ENCODE peak calls at places on chromosomes 3 and 15, in ten cellular contexts. M is AG10803, J is A673, K is endothelial cell of umbilical vein, H is OCI-LY7, F is mesothelial cell of epicardium, Q is endothelial cell, B is brain microvascular endothelial cell, D is psoas muscle, N is GM13977. R is an unnamed sample.

GRCh38 chr3:55893045-55893664 is 406.0 kb upstream of the WNT5A start:
- DNase-seq in K (peak), J (no peak), M (no peak), H (no peak), N (no peak), Q (no peak), D (no peak), B (peak), F (no peak), R (no peak)

GRCh38 chr3:149273096-149273751 is 51.6 kb upstream of the CP start:
- DNase-seq in M (peak), J (peak), H (peak), K (peak), N (peak), Q (peak), F (no peak), B (peak), D (no peak), R (peak)

GRCh38 chr3:42733501-42734262 is 31.1 kb upstream of the HHATL start:
- DNase-seq in D (no peak), H (no peak), N (no peak), K (no peak), Q (no peak), M (no peak), B (no peak), F (no peak), J (no peak), R (no peak)

GRCh38 chr3:32384938-32385337 is 6.7 kb upstream of the CMTM7 start:
- DNase-seq in Q (peak), F (no peak), M (no peak), J (no peak), N (no peak), H (no peak), D (no peak), B (peak), K (no peak), R (no peak)

GRCh38 chr3:110758208-110758607 is 313.4 kb upstream of the NECTIN3 start:
- DNase-seq in D (no peak), B (no peak), Q (no peak), J (no peak), H (no peak), F (no peak), M (peak), K (no peak), N (no peak), R (no peak)

GRCh38 chr3:63864008-63864871 is 573 bp downstream of the ATXN7 start:
- DNase-seq in Q (peak), M (no peak), F (peak), B (no peak), N (peak), K (peak), H (peak), J (peak), D (peak), R (peak)

GRCh38 chr15:94131875-94132274 is 99.5 kb upstream of the MCTP2 start:
- DNase-seq in Q (no peak), J (no peak), B (no peak), F (no peak), M (no peak), N (no peak), D (no peak), H (peak), K (no peak), R (no peak)

GRCh38 chr15:57079907-57080750 is 161.7 kb downstream of the TCF12 start:
- DNase-seq in J (peak), B (no peak), D (no peak), Q (no peak), M (no peak), N (no peak), H (peak), F (no peak), K (no peak), R (no peak)

GRCh38 chr15:55907797-55908196 is 85.6 kb downstream of the NEDD4 start:
- DNase-seq in N (no peak), Q (no peak), B (peak), H (no peak), F (no peak), D (no peak), M (peak), K (peak), J (peak), R (no peak)

GRCh38 chr15:81526029-81526428 is 152.0 kb upstream of the TMC3 start:
- DNase-seq in M (no peak), Q (no peak), B (no peak), D (no peak), K (no peak), N (no peak), H (no peak), F (no peak), J (no peak), R (no peak)

GRCh38 chr3:52503788-52504424 is 8.8 kb downstream of the STAB1 start:
- DNase-seq in Q (no peak), J (no peak), H (no peak), M (no peak), N (no peak), F (no peak), B (no peak), D (no peak), K (no peak), R (no peak)

GRCh38 chr3:100136921-100137320 is 22.6 kb upstream of the FILIP1L start:
- DNase-seq in F (no peak), Q (no peak), M (no peak), B (no peak), J (no peak), D (no peak), K (no peak), N (no peak), H (no peak), R (no peak)

GRCh38 chr3:60707452-60708020 is 543.7 kb downstream of the FHIT start:
- DNase-seq in J (no peak), Q (no peak), D (no peak), N (no peak), B (no peak), H (no peak), M (peak), K (no peak), F (no peak), R (no peak)

GRCh38 chr3:164779816-164780215 is 298.5 kb downstream of the SI start:
- DNase-seq in J (no peak), F (no peak), N (no peak), D (no peak), M (no peak), B (no peak), Q (no peak), H (no peak), K (no peak), R (no peak)

GRCh38 chr3:48432411-48433371 is 2.8 kb upstream of the PLXNB1 start:
- DNase-seq in D (no peak), M (peak), K (no peak), J (peak), F (no peak), N (no peak), Q (peak), B (no peak), H (peak), R (no peak)

GRCh38 chr15:66655511-66655910 is 46.5 kb upstream of the SMAD6 start:
- DNase-seq in Q (no peak), F (no peak), M (no peak), K (no peak), N (no peak), H (no peak), D (no peak), B (no peak), J (no peak), R (no peak)

GRCh38 chr3:78911394-78911793 is 856.4 kb downstream of the ROBO1 start:
- DNase-seq in D (no peak), F (no peak), H (no peak), Q (no peak), M (no peak), N (no peak), K (no peak), J (no peak), B (no peak), R (no peak)

GRCh38 chr3:128488636-128488994 is 4.4 kb downstream of the GATA2 start:
- DNase-seq in H (no peak), M (no peak), B (no peak), K (no peak), Q (no peak), F (no peak), D (no peak), J (peak), N (no peak), R (no peak)

GRCh38 chr3:47225310-47225906 is 57.2 kb downstream of the KIF9 start:
- DNase-seq in N (peak), Q (no peak), M (peak), B (no peak), H (peak), F (no peak), J (no peak), D (no peak), K (no peak), R (no peak)

GRCh38 chr3:52310861-52311566 is 5.1 kb upstream of the DNAH1 start:
- DNase-seq in N (peak), K (no peak), D (no peak), Q (no peak), F (no peak), H (peak), B (peak), M (no peak), J (no peak), R (no peak)

GRCh38 chr3:32612551-32612950 is 41.9 kb upstream of the DYNC1LI1 start:
- DNase-seq in M (no peak), Q (no peak), F (no peak), J (no peak), K (no peak), D (no peak), H (no peak), B (no peak), N (no peak), R (no peak)

GRCh38 chr3:106792716-106793115 is 584.5 kb upstream of the CCDC54 start:
- DNase-seq in J (no peak), H (no peak), K (no peak), B (no peak), Q (no peak), D (no peak), N (no peak), M (no peak), F (no peak), R (no peak)

GRCh38 chr3:139230391-139230790 is 113.4 kb upstream of the MRPS22 start:
- DNase-seq in B (no peak), N (no peak), H (no peak), D (no peak), M (peak), F (no peak), Q (no peak), K (no peak), J (no peak), R (no peak)

GRCh38 chr15:56254270-56254669 is 10.6 kb upstream of the RFX7 start:
- DNase-seq in Q (no peak), J (no peak), N (no peak), K (no peak), F (no peak), M (no peak), D (no peak), B (no peak), H (no peak), R (no peak)

GRCh38 chr3:134713673-134714072 is 62.9 kb upstream of the KY start:
- DNase-seq in M (no peak), B (no peak), N (no peak), Q (no peak), J (no peak), K (no peak), H (no peak), D (no peak), F (no peak), R (no peak)

GRCh38 chr3:113223831-113224240 is 12.5 kb downstream of the BOC start:
- DNase-seq in K (no peak), N (no peak), B (no peak), Q (no peak), J (no peak), F (no peak), D (no peak), H (no peak), M (no peak), R (no peak)

GRCh38 chr3:162007722-162008121 is 511.1 kb downstream of the OTOL1 start:
- DNase-seq in N (no peak), K (no peak), F (no peak), D (no peak), M (peak), J (no peak), Q (no peak), H (no peak), B (no peak), R (no peak)

GRCh38 chr15:92510163-92510882 is 116.6 kb downstream of the ST8SIA2 start:
- DNase-seq in Q (no peak), H (no peak), F (no peak), J (peak), K (no peak), M (peak), N (no peak), B (peak), D (no peak), R (no peak)

DNA sequence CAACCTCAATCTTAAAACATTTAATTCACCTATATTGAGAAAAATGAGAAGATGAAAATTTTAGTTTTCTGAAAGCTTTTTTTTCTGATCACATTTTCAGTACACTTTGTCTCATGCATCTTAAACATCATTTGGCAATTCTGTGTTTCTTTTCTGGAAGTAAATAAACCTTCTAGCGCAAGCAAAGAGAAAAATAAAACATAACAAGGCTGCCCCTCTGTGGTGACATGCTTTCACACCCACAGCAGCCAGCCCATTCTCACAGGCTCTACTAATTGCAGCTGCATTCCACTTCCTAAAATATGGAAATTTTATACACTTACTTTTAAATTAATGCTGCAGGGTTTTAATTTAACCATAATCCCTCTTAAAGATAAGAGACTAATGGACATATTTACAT is 90.0 kb downstream of the NEK10 start:
- DNase-seq in B (peak), Q (no peak), H (no peak), J (peak), M (peak), F (no peak), N (no peak), K (peak), D (no peak), R (no peak)
- TF ChIP-seq CTCF in B (peak), Q (no peak), H (peak), J (peak), M (peak), F (no peak), N (peak), K (peak), D (peak), R (no peak)

GRCh38 chr3:23810342-23811116 is 4.8 kb downstream of the UBE2E1 start:
- DNase-seq in N (peak), F (no peak), D (peak), K (peak), H (peak), Q (peak), J (peak), B (no peak), M (peak), R (peak)
- TF ChIP-seq CTCF in N (peak), F (no peak), D (peak), K (no peak), H (peak), Q (no peak), J (peak), B (peak), M (no peak), R (no peak)

DNA sequence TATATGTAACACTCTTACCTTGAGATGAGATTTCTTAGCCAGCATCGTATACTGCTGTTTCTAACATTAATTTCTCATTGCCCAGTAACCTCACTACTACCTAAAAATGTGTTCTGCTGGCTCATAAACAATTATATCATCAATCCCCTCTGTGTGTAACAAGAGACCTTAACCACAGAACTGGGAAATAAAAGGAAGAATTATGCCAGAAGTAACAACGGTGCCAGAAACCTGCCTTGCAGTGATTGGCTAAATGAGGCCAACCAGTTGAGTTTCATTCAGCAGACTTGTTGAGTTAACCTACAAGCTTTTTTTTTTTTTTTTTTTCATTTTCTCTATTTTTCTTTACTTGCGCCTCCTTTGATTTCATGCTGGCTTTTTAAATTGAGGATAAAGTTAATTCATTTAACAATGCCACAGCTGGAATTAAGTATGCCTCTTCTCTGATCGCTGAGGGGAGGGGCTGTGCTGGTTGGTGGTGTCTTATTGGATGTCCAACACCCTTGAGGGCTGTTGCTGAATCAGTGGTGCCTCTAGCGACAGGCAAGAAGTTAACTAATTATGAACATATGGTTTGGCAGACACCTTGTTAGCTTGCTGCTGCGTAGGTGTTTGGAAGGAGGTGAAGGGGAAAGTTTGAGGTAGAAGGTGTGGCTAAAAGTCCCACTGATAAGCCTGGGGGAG is 30.0 kb upstream of the GMNC start:
- DNase-seq in M (no peak), H (no peak), F (no peak), D (no peak), Q (no peak), K (no peak), J (peak), N (no peak), B (no peak), R (no peak)
- TF ChIP-seq CTCF in M (no peak), H (no peak), F (no peak), D (no peak), Q (no peak), K (no peak), J (peak), N (no peak), B (no peak), R (no peak)

GRCh38 chr3:71513081-71513480 is 70.4 kb downstream of the FOXP1 start:
- DNase-seq in D (no peak), Q (no peak), K (no peak), J (no peak), F (no peak), H (no peak), M (no peak), B (no peak), N (no peak), R (no peak)

GRCh38 chr3:71511446-71511845 is 72.1 kb downstream of the FOXP1 start:
- DNase-seq in D (no peak), N (no peak), K (no peak), B (no peak), M (no peak), Q (no peak), J (no peak), H (no peak), F (no peak), R (no peak)

GRCh38 chr3:71511037-71511436 is 72.5 kb downstream of the FOXP1 start:
- DNase-seq in H (peak), K (peak), F (no peak), N (no peak), D (no peak), Q (no peak), M (peak), B (peak), J (no peak), R (no peak)

GRCh38 chr3:71512544-71512943 is 71.0 kb downstream of the FOXP1 start:
- DNase-seq in H (no peak), N (no peak), K (no peak), M (no peak), D (no peak), J (no peak), B (no peak), F (no peak), Q (no peak), R (no peak)

DNA sequence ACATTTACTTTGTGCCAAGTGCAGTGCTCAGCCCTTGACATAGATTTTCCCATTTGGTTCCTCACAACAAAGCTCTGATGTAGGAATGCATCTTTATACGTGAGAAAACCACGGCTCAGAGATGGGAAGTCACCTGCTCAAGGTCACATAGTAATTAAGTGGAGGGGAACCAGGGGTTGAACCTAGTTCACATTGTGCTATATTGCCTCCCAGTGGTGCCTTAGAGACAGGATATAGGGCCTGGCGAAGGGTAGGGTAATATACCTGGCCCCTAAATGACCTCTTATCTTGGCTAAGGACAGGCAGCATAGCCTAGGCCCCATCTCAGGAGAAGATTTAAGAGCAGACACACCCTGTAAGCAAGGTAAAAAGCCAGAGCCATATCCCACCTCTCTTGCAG is 71.5 kb downstream of the FOXP1 start:
- DNase-seq in H (peak), M (no peak), B (no peak), Q (no peak), F (no peak), K (no peak), J (no peak), N (peak), D (no peak), R (no peak)
- TF ChIP-seq CTCF in H (peak), M (no peak), B (peak), Q (no peak), F (no peak), K (no peak), J (no peak), N (peak), D (no peak), R (no peak)

GRCh38 chr3:104612218-104612617 is 754.5 kb upstream of the ALCAM start:
- DNase-seq in N (no peak), M (no peak), Q (no peak), D (no peak), J (no peak), H (no peak), F (no peak), K (no peak), B (no peak), R (no peak)

GRCh38 chr3:104614564-104614963 is 752.1 kb upstream of the ALCAM start:
- DNase-seq in B (no peak), N (no peak), J (no peak), D (no peak), H (no peak), Q (no peak), K (no peak), F (no peak), M (no peak), R (no peak)

GRCh38 chr3:104606812-104607211 is 759.9 kb upstream of the ALCAM start:
- DNase-seq in J (no peak), N (no peak), Q (no peak), K (no peak), H (no peak), B (no peak), F (no peak), D (no peak), M (no peak), R (no peak)

DNA sequence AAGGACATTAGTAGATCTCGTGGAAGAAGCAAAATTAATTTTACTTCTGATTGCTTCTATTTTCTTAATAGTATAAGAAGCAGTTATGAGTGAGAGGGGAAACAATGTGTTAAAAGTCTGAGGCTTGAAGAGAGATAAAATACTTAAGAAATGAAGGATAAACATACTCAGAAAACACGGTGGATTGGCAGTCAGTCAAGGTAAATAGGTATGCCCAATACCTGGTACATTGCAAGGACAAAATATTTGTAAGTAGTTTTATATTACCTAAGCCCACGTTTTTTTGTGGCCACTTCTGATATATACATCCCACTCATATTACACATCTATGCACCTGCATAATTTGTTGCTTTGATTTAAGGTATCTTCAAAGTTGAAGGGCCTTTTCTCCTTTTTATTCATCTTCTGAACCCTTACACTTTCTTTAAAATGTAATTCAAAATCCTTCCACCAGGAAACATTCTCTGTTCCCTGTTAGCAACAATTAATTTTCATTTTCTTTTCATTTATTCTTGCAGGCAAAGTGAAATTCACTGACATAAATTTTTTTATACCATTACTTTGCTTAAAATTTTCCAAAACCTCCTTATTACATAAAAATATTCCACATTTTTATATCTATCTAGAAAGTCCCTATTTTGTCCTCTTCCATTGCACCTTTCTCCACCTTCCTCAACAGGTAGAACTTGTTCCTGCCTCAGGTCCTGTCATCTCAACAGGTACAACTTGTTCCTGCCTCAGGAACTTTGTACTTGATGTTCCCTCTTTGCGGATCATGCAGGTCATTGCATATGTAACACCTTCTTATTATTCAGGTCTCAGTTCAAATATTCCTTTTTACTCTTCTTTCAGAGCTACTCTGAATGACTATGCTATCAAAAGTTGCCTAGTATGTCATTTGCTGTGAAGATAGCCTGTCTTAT is 755.7 kb upstream of the ALCAM start:
- DNase-seq in M (no peak), N (no peak), Q (no peak), H (no peak), D (no peak), F (no peak), K (no peak), J (no peak), B (no peak), R (no peak)
- TF ChIP-seq CTCF in M (peak), N (no peak), Q (peak), H (no peak), D (no peak), F (peak), K (no peak), J (no peak), B (no peak), R (no peak)

GRCh38 chr15:47301481-47301880 is 415.8 kb upstream of the SEMA6D start:
- DNase-seq in K (no peak), H (no peak), B (no peak), M (no peak), J (no peak), F (no peak), N (no peak), Q (no peak), D (peak), R (no peak)
- TF ChIP-seq CTCF in K (no peak), H (no peak), B (no peak), M (no peak), J (no peak), F (no peak), N (no peak), Q (no peak), D (no peak), R (no peak)